ENCODE peak calls at places on chromosome 12, in nine cellular contexts. X, O, I, W, F, J, K, U and Y are unnamed samples.
A peak's percentile ranks its signal among the peaks of the same experiment; 100 is the strongest.

GRCh38 chr12:81610955-81611889 is 147.9 kb downstream of the PPFIA2 start:
- DNase-seq in I (peak; percentile 51), O (no peak), X (peak; percentile 1), K (no peak), J (peak; percentile 23), U (peak; percentile 9), W (no peak), F (peak; percentile 12), Y (no peak)

GRCh38 chr12:121649819-121650353 is 19.6 kb downstream of the MORN3 start:
- DNase-seq in X (no peak), J (no peak), K (no peak), I (no peak), U (no peak), O (no peak), F (no peak), W (no peak), Y (no peak)

GRCh38 chr12:6921539-6921938 is 6.2 kb upstream of the ATN1 start:
- DNase-seq in J (no peak), X (no peak), I (no peak), U (no peak), O (no peak), F (no peak), W (no peak), K (no peak), Y (peak; percentile 51)

GRCh38 chr12:69480698-69481097 is 10.5 kb downstream of the FRS2 start:
- DNase-seq in X (no peak), F (no peak), J (no peak), U (no peak), O (no peak), I (no peak), W (no peak), K (no peak), Y (no peak)

GRCh38 chr12:117151195-117152031 is 38.9 kb downstream of the FBXO21 start:
- DNase-seq in U (peak; percentile 72), W (no peak), F (peak; percentile 90), O (peak; percentile 77), J (peak; percentile 77), X (peak; percentile 41), I (peak; percentile 94), K (peak; percentile 62), Y (no peak)

GRCh38 chr12:97306121-97306520 is 156.5 kb upstream of the RMST start:
- DNase-seq in I (no peak), F (no peak), J (no peak), O (no peak), K (no peak), X (no peak), W (no peak), U (no peak), Y (no peak)

GRCh38 chr12:63668028-63668799 is at the start of gene DPY19L2:
- DNase-seq in U (peak; percentile 44), F (peak; percentile 73), K (peak; percentile 81), I (peak; percentile 91), J (peak; percentile 83), X (peak; percentile 52), W (peak; percentile 34), O (peak; percentile 86), Y (peak; percentile 90)

GRCh38 chr12:43692064-43692463 is 66.5 kb downstream of the PUS7L start:
- DNase-seq in J (no peak), F (no peak), U (peak; percentile 59), I (no peak), K (no peak), W (no peak), X (peak; percentile 67), O (no peak), Y (no peak)

GRCh38 chr12:53097207-53097563 is 282 bp upstream of the IGFBP6 start:
- DNase-seq in I (no peak), K (no peak), J (no peak), U (peak; percentile 43), O (peak; percentile 60), F (peak; percentile 42), X (peak; percentile 35), W (no peak), Y (no peak)

GRCh38 chr12:53098354-53098981 is 1.0 kb downstream of the IGFBP6 start:
- DNase-seq in U (peak; percentile 81), X (peak; percentile 82), W (no peak), K (peak; percentile 18), J (no peak), F (no peak), O (no peak), I (peak; percentile 74), Y (no peak)

GRCh38 chr12:53096761-53097160 is 706 bp upstream of the IGFBP6 start:
- DNase-seq in I (no peak), U (no peak), K (no peak), F (no peak), J (no peak), X (no peak), O (no peak), W (no peak), Y (no peak)

GRCh38 chr12:53098982-53099651 is 1.6 kb downstream of the IGFBP6 start:
- DNase-seq in I (peak; percentile 95), F (peak; percentile 92), O (peak; percentile 91), X (peak; percentile 95), U (peak; percentile 98), K (peak; percentile 87), J (peak; percentile 92), W (peak; percentile 94), Y (no peak)

DNA sequence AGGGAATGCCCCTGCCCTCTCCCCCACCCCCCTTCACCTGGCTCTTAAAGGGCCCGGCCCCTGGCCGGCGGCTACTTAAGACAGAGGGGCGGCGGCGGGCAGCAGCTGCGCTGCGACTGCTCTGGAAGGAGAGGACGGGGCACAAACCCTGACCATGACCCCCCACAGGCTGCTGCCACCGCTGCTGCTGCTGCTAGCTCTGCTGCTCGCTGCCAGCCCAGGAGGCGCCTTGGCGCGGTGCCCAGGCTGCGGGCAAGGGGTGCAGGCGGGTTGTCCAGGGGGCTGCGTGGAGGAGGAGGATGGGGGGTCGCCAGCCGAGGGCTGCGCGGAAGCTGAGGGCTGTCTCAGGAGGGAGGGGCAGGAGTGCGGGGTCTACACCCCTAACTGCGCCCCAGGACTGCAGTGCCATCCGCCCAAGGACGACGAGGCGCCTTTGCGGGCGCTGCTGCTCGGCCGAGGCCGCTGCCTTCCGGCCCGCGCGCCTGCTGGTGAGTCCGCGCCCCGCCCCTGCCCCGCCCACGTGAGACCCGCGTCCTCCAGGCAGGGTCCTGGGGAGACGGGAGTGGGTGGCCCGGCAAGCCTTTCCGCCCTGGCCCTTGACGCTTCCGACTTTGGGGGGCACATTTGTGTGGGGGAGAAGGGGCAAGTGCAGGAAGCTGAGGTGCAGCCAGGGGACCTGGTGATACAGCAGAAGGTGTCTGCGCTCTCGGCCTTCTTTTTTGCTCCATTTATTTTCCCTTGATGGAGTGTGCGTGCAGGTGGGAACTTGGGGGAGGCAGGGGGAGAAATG is at the start of gene IGFBP6:
- DNase-seq in U (peak; percentile 40), K (peak; percentile 56), O (peak; percentile 74), W (peak; percentile 58), I (peak; percentile 65), X (peak; percentile 34), F (peak; percentile 65), J (peak; percentile 82), Y (no peak)
- TF ChIP-seq CTCF in U (no peak), K (no peak), O (peak; percentile 20), W (no peak), I (no peak), X (no peak), F (no peak), J (no peak), Y (peak; percentile 20)

DNA sequence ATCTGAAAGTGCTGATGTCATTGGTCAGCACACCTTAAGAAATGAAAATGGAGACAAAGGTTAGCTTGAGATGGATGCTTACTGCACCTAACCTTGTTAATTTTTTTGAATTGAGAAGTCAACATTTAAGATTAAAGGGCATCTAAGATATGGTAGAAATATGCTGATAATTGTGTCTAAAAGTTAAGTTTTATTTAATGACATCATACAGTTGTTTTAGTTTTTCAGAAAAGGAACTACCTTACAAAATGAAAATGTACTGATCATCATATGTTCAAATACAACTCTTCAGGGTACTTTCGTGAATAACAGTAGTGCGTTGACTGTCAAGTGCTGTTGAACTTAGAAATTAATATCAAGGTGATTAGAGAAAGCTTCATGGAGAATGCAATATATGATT is 2.5 kb downstream of the SMCO3 start:
- DNase-seq in U (no peak), W (no peak), O (no peak), I (no peak), J (no peak), X (no peak), K (no peak), F (no peak), Y (no peak)
- TF ChIP-seq CTCF in U (no peak), W (no peak), O (no peak), I (no peak), J (no peak), X (no peak), K (no peak), F (no peak), Y (no peak)

GRCh38 chr12:98740751-98741150 is 95.7 kb downstream of the APAF1 start:
- DNase-seq in O (no peak), U (no peak), W (no peak), I (no peak), F (no peak), X (no peak), K (no peak), J (no peak), Y (no peak)

GRCh38 chr12:98737327-98737722 is 92.2 kb downstream of the APAF1 start:
- DNase-seq in I (no peak), F (no peak), W (no peak), J (no peak), X (peak; percentile 10), K (no peak), O (no peak), U (no peak), Y (no peak)

GRCh38 chr12:98738002-98738401 is 92.9 kb downstream of the APAF1 start:
- DNase-seq in F (no peak), X (peak; percentile 29), W (no peak), J (no peak), I (no peak), O (no peak), U (no peak), K (no peak), Y (no peak)

GRCh38 chr12:98736352-98737326 is 91.5 kb downstream of the APAF1 start:
- DNase-seq in U (no peak), J (peak; percentile 52), K (no peak), O (no peak), X (peak; percentile 57), W (no peak), F (peak; percentile 25), I (peak; percentile 15), Y (no peak)

GRCh38 chr12:98738539-98738938 is 93.4 kb downstream of the APAF1 start:
- DNase-seq in J (no peak), I (no peak), F (no peak), K (no peak), U (no peak), W (no peak), O (no peak), X (no peak), Y (no peak)
- TF ChIP-seq CTCF in J (no peak), I (no peak), F (no peak), K (no peak), U (no peak), W (no peak), O (no peak), X (no peak), Y (no peak)

GRCh38 chr12:130743606-130744005 is 27.5 kb upstream of the RIMBP2 start:
- DNase-seq in W (no peak), O (no peak), K (no peak), U (no peak), F (no peak), J (no peak), X (no peak), I (no peak), Y (no peak)

GRCh38 chr12:130744274-130744673 is 28.2 kb upstream of the RIMBP2 start:
- DNase-seq in O (no peak), W (no peak), X (no peak), U (no peak), I (no peak), K (no peak), F (no peak), J (no peak), Y (no peak)

GRCh38 chr12:130748786-130749185 is 32.7 kb upstream of the RIMBP2 start:
- DNase-seq in I (no peak), X (no peak), F (no peak), U (no peak), J (no peak), K (no peak), O (no peak), W (no peak), Y (no peak)

GRCh38 chr12:130745921-130746320 is 29.8 kb upstream of the RIMBP2 start:
- DNase-seq in W (no peak), U (no peak), O (no peak), I (no peak), K (no peak), J (no peak), F (no peak), X (no peak), Y (no peak)

DNA sequence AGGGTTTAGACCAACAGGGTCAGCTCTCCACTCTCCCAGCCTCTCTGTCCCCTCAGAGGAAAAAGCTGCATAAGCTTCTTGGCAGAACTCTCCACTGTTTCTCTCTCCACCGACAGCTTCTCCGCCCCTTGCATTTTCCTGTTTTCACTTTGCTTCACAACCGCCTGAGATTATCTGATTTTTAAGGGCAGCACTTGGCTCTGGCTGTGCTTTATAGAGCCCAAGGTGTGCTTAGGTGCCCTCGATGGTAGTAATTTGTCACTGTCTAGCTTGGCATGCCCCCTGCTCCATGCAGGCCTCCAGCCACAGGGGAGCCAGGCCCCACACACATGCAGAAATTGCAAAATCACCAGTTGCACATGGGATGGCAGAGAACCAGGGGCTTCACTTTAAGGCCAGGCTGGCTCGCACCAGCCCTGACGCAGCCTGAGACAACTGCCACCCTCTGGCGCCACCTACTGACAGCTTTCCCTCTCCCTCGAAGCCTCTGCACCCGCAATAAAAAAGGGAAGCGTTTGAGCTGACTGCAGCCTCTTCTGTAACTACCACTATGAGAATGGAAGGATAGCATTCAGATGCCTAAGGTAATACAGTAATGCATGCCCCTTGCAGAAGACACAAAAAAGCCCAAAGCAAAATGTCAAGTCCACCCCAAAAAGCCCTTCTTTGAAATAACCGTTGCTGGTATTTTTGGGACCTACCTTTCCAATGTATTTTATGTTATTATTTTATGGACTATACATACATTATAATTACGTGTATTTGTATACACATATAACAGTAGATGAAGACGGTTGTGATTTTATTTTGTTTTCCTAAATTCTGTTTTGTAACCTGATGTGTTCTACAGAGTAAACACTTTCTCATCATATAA is 32.0 kb upstream of the RIMBP2 start:
- DNase-seq in W (peak; percentile 76), K (peak; percentile 85), F (peak; percentile 90), J (peak; percentile 93), U (peak; percentile 70), X (peak; percentile 43), O (peak; percentile 64), I (peak; percentile 66), Y (no peak)
- TF ChIP-seq CTCF in W (peak; percentile 74), K (peak; percentile 90), F (peak; percentile 81), J (peak; percentile 95), U (peak; percentile 94), X (peak; percentile 73), O (peak; percentile 66), I (peak; percentile 85), Y (peak; percentile 90)